ENCODE peak calls at places on chromosomes 4 and X, in ten cellular contexts. I is NAMALWA; D is activated CD4-positive, alpha-beta T cell treated with anti-CD3 and anti-CD28 coated beads for 48 hours; S is MM.1S; J is IMR-90; Y is HTR-8/SVneo; T is EH; F is iris pigment epithelial cell; G is CD8-positive, alpha-beta memory T cell; U is HCEC 1CT. Z is an unnamed sample.

GRCh38 chrX:63751481-63751880 is 33.5 kb downstream of the ARHGEF9 start:
- DNase-seq in I (no peak), G (no peak), S (no peak), D (no peak), J (no peak), U (no peak), T (no peak), F (no peak), Y (no peak), Z (no peak)

GRCh38 chrX:154548028-154548316 is 552 bp downstream of the IKBKG start:
- DNase-seq in F (peak; percentile 55), Y (no peak), J (peak; percentile 26), S (no peak), I (no peak), T (peak; percentile 47), D (no peak), G (no peak), U (peak; percentile 26), Z (no peak)

GRCh38 chr4:72629540-72629939 is 60.5 kb upstream of the ADAMTS3 start:
- DNase-seq in I (no peak), U (no peak), Y (no peak), J (no peak), D (no peak), F (peak; percentile 75), S (no peak), G (no peak), T (peak; percentile 13), Z (no peak)

GRCh38 chrX:15349046-15349445 is 13.7 kb upstream of the PIGA start:
- DNase-seq in Y (peak; percentile 47), S (peak; percentile 47), U (peak; percentile 20), D (peak; percentile 4), T (peak; percentile 56), G (peak; percentile 3), F (peak; percentile 71), J (peak; percentile 73), I (peak; percentile 71), Z (no peak)

GRCh38 chr4:122045533-122045932 is 93.7 kb upstream of the TRPC3 start:
- DNase-seq in G (no peak), U (peak; percentile 86), S (no peak), Y (peak; percentile 51), D (peak; percentile 15), I (peak; percentile 47), J (peak; percentile 96), F (peak; percentile 90), T (peak; percentile 98), Z (no peak)

GRCh38 chr4:151025759-151026158 is 10.7 kb upstream of the LRBA start:
- DNase-seq in D (no peak), G (no peak), I (no peak), S (no peak), T (no peak), U (no peak), J (no peak), Y (no peak), F (no peak), Z (no peak)

GRCh38 chr4:153014460-153014859 is 78.3 kb downstream of the FHDC1 start:
- DNase-seq in Y (no peak), D (no peak), J (peak; percentile 8), S (no peak), I (no peak), F (peak; percentile 29), T (peak; percentile 31), U (no peak), G (no peak), Z (no peak)

GRCh38 chr4:70927502-70928139 is 25.5 kb downstream of the MOB1B start:
- DNase-seq in T (no peak), G (no peak), F (no peak), D (peak; percentile 41), S (no peak), U (no peak), Y (no peak), J (no peak), I (peak; percentile 84), Z (no peak)

GRCh38 chr4:111854494-111855087 is 290.7 kb upstream of the FAM241A start:
- DNase-seq in D (peak; percentile 10), Y (peak; percentile 10), S (peak; percentile 45), T (peak; percentile 44), G (no peak), F (peak; percentile 61), U (peak; percentile 4), J (peak; percentile 30), I (peak; percentile 66), Z (no peak)

GRCh38 chr4:167918077-167918476 is 174.3 kb upstream of the ANXA10 start:
- DNase-seq in U (no peak), T (no peak), I (no peak), G (no peak), S (no peak), D (no peak), J (no peak), Y (no peak), F (peak; percentile 9), Z (no peak)

GRCh38 chr4:74096265-74096980 is 2.6 kb downstream of the CXCL2 start:
- DNase-seq in D (no peak), Y (no peak), J (no peak), T (no peak), G (no peak), I (no peak), F (no peak), U (no peak), S (no peak), Z (no peak)

GRCh38 chr4:43244688-43245382 is 352.3 kb downstream of the GRXCR1 start:
- DNase-seq in Y (no peak), S (peak; percentile 86), T (no peak), I (peak; percentile 34), F (no peak), D (no peak), J (no peak), G (no peak), U (no peak), Z (no peak)

GRCh38 chrX:120350458-120351138 is 11.3 kb upstream of the ATP1B4 start:
- DNase-seq in Y (no peak), F (no peak), G (no peak), J (no peak), S (no peak), T (no peak), U (no peak), I (no peak), D (no peak), Z (no peak)

GRCh38 chr4:73593631-73594241 is 26.5 kb downstream of the RASSF6 start:
- DNase-seq in U (peak; percentile 23), I (peak; percentile 78), T (peak; percentile 53), S (peak; percentile 56), G (no peak), Y (no peak), J (peak; percentile 49), D (no peak), F (peak; percentile 45), Z (no peak)

GRCh38 chrX:19046343-19047215 is 62.7 kb upstream of the PHKA2 start:
- DNase-seq in T (peak; percentile 62), Y (peak; percentile 18), S (no peak), F (peak; percentile 47), D (no peak), G (no peak), J (peak; percentile 71), U (peak; percentile 56), I (no peak), Z (no peak)

GRCh38 chr4:116358633-116359222 is 726.6 kb downstream of the TRAM1L1 start:
- DNase-seq in Y (peak; percentile 41), S (peak; percentile 79), T (peak; percentile 36), I (peak; percentile 77), G (no peak), J (peak; percentile 43), F (peak; percentile 45), U (peak; percentile 34), D (peak; percentile 52), Z (no peak)

GRCh38 chr4:151417164-151417571 is 8.2 kb downstream of the FHIP1A start:
- DNase-seq in U (peak; percentile 28), S (peak; percentile 29), Y (no peak), J (no peak), I (no peak), G (no peak), T (no peak), F (peak; percentile 28), D (no peak), Z (no peak)

GRCh38 chr4:88107406-88108107 is 50.9 kb downstream of the ABCG2 start:
- DNase-seq in S (no peak), D (no peak), G (no peak), F (peak; percentile 40), Y (no peak), J (peak; percentile 9), I (no peak), U (peak; percentile 4), T (peak; percentile 44), Z (no peak)

GRCh38 chr4:972651-973424 is 531 bp downstream of the DGKQ start:
- DNase-seq in J (no peak), T (peak; percentile 41), I (peak; percentile 47), S (no peak), D (peak; percentile 53), F (peak; percentile 15), G (peak; percentile 71), Y (peak; percentile 44), U (no peak), Z (no peak)

GRCh38 chr4:126738926-126739325 is 893.8 kb upstream of the INTU start:
- DNase-seq in F (peak; percentile 51), I (no peak), J (peak; percentile 61), U (peak; percentile 55), D (no peak), Y (no peak), T (no peak), G (no peak), S (no peak), Z (no peak)

GRCh38 chr4:116849620-116850019 is 235.8 kb downstream of the TRAM1L1 start:
- DNase-seq in G (no peak), F (no peak), U (no peak), J (no peak), Y (no peak), S (no peak), T (no peak), I (no peak), D (no peak), Z (no peak)

GRCh38 chr4:153448003-153448731 is 18.0 kb upstream of the TMEM131L start:
- DNase-seq in G (no peak), J (peak; percentile 81), Y (no peak), U (no peak), F (peak; percentile 80), T (peak; percentile 43), S (no peak), I (no peak), D (no peak), Z (no peak)

GRCh38 chrX:132425744-132426318 is 63.0 kb downstream of the MBNL3 start:
- DNase-seq in S (no peak), G (no peak), F (no peak), D (no peak), I (no peak), T (no peak), Y (no peak), J (no peak), U (no peak), Z (no peak)

GRCh38 chrX:39601193-39602085 is 496.3 kb downstream of the BCOR start:
- DNase-seq in I (no peak), F (no peak), G (no peak), J (no peak), U (no peak), S (no peak), D (no peak), Y (no peak), T (no peak), Z (no peak)

GRCh38 chr4:36020351-36020750 is 224.0 kb downstream of the ARAP2 start:
- DNase-seq in G (no peak), F (no peak), S (no peak), I (no peak), J (no peak), T (no peak), U (no peak), D (no peak), Y (no peak), Z (no peak)

GRCh38 chr4:47122592-47123291 is 91.4 kb downstream of the GABRB1 start:
- DNase-seq in I (peak; percentile 86), J (peak; percentile 81), Y (peak; percentile 50), S (peak; percentile 74), U (peak; percentile 56), G (peak; percentile 22), D (peak; percentile 63), F (peak; percentile 72), T (peak; percentile 71), Z (peak; percentile 60)

GRCh38 chrX:19883878-19884277 is 3.5 kb downstream of the SH3KBP1 start:
- DNase-seq in D (peak; percentile 42), S (peak; percentile 86), G (no peak), F (no peak), Y (no peak), U (no peak), J (no peak), T (no peak), I (peak; percentile 33), Z (no peak)

GRCh38 chr4:101291198-101291597 is 56.1 kb downstream of the PPP3CA start:
- DNase-seq in D (no peak), T (peak; percentile 12), U (no peak), Y (no peak), J (no peak), F (no peak), I (no peak), S (no peak), G (no peak), Z (no peak)

Z was measured in substantia nigra.